ENCODE peak calls at places on chromosomes 3 and 15, in five cellular contexts. C is NCI-H226, H is pancreas, E is iPS DF 19.7, O is neural progenitor cell. L is an unnamed sample.
A peak's percentile ranks its signal among the peaks of the same experiment; 100 is the strongest.

GRCh38 chr3:159881828-159882309 is 106.8 kb upstream of the IL12A start:
- DNase-seq in C (no peak), O (no peak), E (no peak), H (no peak), L (no peak)

GRCh38 chr3:182116386-182116785 is 404.7 kb downstream of the SOX2 start:
- DNase-seq in C (peak; percentile 72), O (no peak), E (no peak), H (no peak), L (no peak)

GRCh38 chr15:61564785-61565184 is 335.7 kb upstream of the RORA start:
- DNase-seq in O (no peak), C (no peak), E (no peak), H (no peak), L (no peak)

GRCh38 chr3:74752290-74752689 is 137.8 kb upstream of the CNTN3 start:
- DNase-seq in C (no peak), H (no peak), O (no peak), E (no peak), L (no peak)

GRCh38 chr3:14837864-14838263 is 19.1 kb downstream of the FGD5 start:
- DNase-seq in E (no peak), H (no peak), O (no peak), C (no peak), L (no peak)

GRCh38 chr3:55468251-55468650 is 18.9 kb downstream of the WNT5A start:
- DNase-seq in O (no peak), H (no peak), E (no peak), C (peak; percentile 50), L (no peak)

GRCh38 chr3:170598091-170598502 is 12.2 kb upstream of the SLC7A14 start:
- DNase-seq in E (no peak), H (no peak), O (no peak), C (no peak), L (no peak)

GRCh38 chr15:58988011-58988785 is 735 bp downstream of the RNF111 start:
- DNase-seq in O (peak; percentile 87), C (peak; percentile 57), H (peak; percentile 80), E (peak; percentile 9), L (no peak)

GRCh38 chr3:31466866-31467265 is 65.9 kb upstream of the STT3B start:
- DNase-seq in E (no peak), C (no peak), H (no peak), O (no peak), L (no peak)

GRCh38 chr3:195208183-195208582 is 62.8 kb downstream of the XXYLT1 start:
- DNase-seq in H (peak; percentile 7), C (no peak), O (no peak), E (no peak), L (no peak)

GRCh38 chr3:158920375-158920774 is 118.5 kb downstream of the MFSD1 start:
- DNase-seq in O (no peak), H (no peak), E (no peak), C (peak; percentile 12), L (no peak)

GRCh38 chr3:168100777-168101492 is 5.2 kb upstream of the GOLIM4 start:
- DNase-seq in E (no peak), H (no peak), O (no peak), C (no peak), L (no peak)

GRCh38 chr3:39146611-39147373 is 6.6 kb downstream of the CSRNP1 start:
- DNase-seq in O (no peak), H (peak; percentile 72), C (peak; percentile 97), E (no peak), L (no peak)

GRCh38 chr3:112013058-112013783 is 14.5 kb downstream of the TAGLN3 start:
- DNase-seq in O (peak; percentile 80), C (peak; percentile 63), H (peak; percentile 31), E (no peak), L (no peak)

GRCh38 chr15:44222478-44222877 is 27.4 kb upstream of the FRMD5 start:
- DNase-seq in H (no peak), O (no peak), C (no peak), E (no peak), L (no peak)

GRCh38 chr3:46380471-46381215 is 9.9 kb downstream of the CCR5 start:
- DNase-seq in O (no peak), C (no peak), H (no peak), E (no peak), L (no peak)

GRCh38 chr3:65170357-65171090 is 482.7 kb upstream of the ADAMTS9 start:
- DNase-seq in H (peak; percentile 49), O (peak; percentile 44), C (peak; percentile 20), E (no peak), L (no peak)

GRCh38 chr3:185729335-185729715 is 95.5 kb downstream of the IGF2BP2 start:
- DNase-seq in E (no peak), O (no peak), H (no peak), C (peak; percentile 73), L (no peak)

GRCh38 chr15:40072216-40072990 is 33.4 kb upstream of the SRP14 start:
- DNase-seq in C (no peak), O (no peak), E (no peak), H (no peak), L (no peak)

GRCh38 chr3:123776383-123776782 is 107.7 kb downstream of the MYLK start:
- DNase-seq in H (no peak), C (no peak), E (no peak), O (no peak), L (no peak)

GRCh38 chr3:138263104-138263503 is 66.5 kb downstream of the NME9 start:
- DNase-seq in O (peak; percentile 11), H (no peak), C (no peak), E (no peak), L (no peak)

GRCh38 chr3:187978433-187979011 is 175.4 kb upstream of the LPP start:
- DNase-seq in C (no peak), O (no peak), H (no peak), E (no peak), L (no peak)

GRCh38 chr15:64640146-64640868 is 135.1 kb downstream of the RBPMS2 start:
- DNase-seq in O (no peak), E (no peak), H (no peak), C (no peak), L (no peak)

GRCh38 chr3:72932416-72932815 is 44.6 kb downstream of the GXYLT2 start:
- DNase-seq in H (no peak), O (no peak), E (no peak), C (no peak), L (no peak)

GRCh38 chr3:18008706-18009363 is 266.4 kb upstream of the TBC1D5 start:
- DNase-seq in H (no peak), E (no peak), C (no peak), O (no peak), L (no peak)

GRCh38 chr3:195154793-195155535 is 116.0 kb downstream of the XXYLT1 start:
- DNase-seq in H (peak; percentile 74), E (no peak), O (no peak), C (peak; percentile 88), L (no peak)

GRCh38 chr3:11914651-11915050 is 68.0 kb upstream of the TAMM41 start:
- DNase-seq in C (no peak), O (no peak), H (no peak), E (no peak), L (no peak)

GRCh38 chr3:3201584-3201983 is 22.1 kb upstream of the CRBN start:
- DNase-seq in O (no peak), E (no peak), H (no peak), C (no peak), L (no peak)

GRCh38 chr3:55570361-55570760 is 83.3 kb upstream of the WNT5A start:
- DNase-seq in H (no peak), C (peak; percentile 86), E (no peak), O (no peak), L (no peak)